ENCODE peak calls at places on chromosomes 5 and 9, in nine cellular contexts. C is PC-3, B is stromal cell of bone marrow, T is tibial nerve, X is fibroblast of the aortic adventitia, K is HEK293T, Q is AG04449, I is WTC11, S is HT1080. E is an unnamed sample.

GRCh38 chr9:18437315-18438200 is 36.4 kb upstream of the ADAMTSL1 start:
- DNase-seq in S (no peak), Q (no peak), K (no peak), B (no peak), T (peak; percentile 19), I (no peak), X (peak; percentile 63), C (no peak), E (peak; percentile 34)

GRCh38 chr5:158285771-158286170 is 426.8 kb upstream of the CLINT1 start:
- DNase-seq in C (no peak), Q (no peak), K (no peak), T (no peak), S (no peak), X (no peak), I (no peak), B (no peak), E (no peak)

GRCh38 chr9:563200-563599 is 278.3 kb upstream of the DMRT1 start:
- DNase-seq in I (no peak), K (no peak), C (no peak), T (no peak), X (no peak), B (no peak), Q (no peak), S (no peak), E (no peak)

GRCh38 chr5:131260895-131261294 is 3.0 kb upstream of the CDC42SE2 start:
- DNase-seq in K (no peak), Q (no peak), C (no peak), I (no peak), X (no peak), B (no peak), T (no peak), S (no peak), E (no peak)

GRCh38 chr5:17219006-17219422 is 1.6 kb downstream of the BASP1 start:
- DNase-seq in X (no peak), T (no peak), K (peak; percentile 9), C (peak; percentile 70), I (peak; percentile 76), Q (no peak), S (no peak), B (no peak), E (no peak)

GRCh38 chr5:6736524-6737042 is 23.4 kb downstream of the TENT4A start:
- DNase-seq in I (no peak), C (no peak), K (no peak), T (no peak), S (no peak), Q (no peak), X (no peak), B (no peak), E (no peak)

GRCh38 chr5:145681216-145681615 is 153.9 kb downstream of the PRELID2 start:
- DNase-seq in B (no peak), C (no peak), I (no peak), Q (no peak), K (no peak), X (no peak), T (no peak), S (no peak), E (no peak)

GRCh38 chr9:98809311-98810105 is 2.0 kb downstream of the GALNT12 start:
- DNase-seq in C (no peak), Q (no peak), T (no peak), S (no peak), B (no peak), I (no peak), X (peak; percentile 46), K (no peak), E (no peak)

GRCh38 chr9:137724114-137724445 is 105.3 kb downstream of the EHMT1 start:
- DNase-seq in T (no peak), S (no peak), B (no peak), C (no peak), X (no peak), I (peak; percentile 55), K (peak; percentile 27), Q (no peak), E (peak; percentile 19)